ENCODE peak calls at places on chromosomes 11 and 22, in four cellular contexts. One of them, this sample, is unnamed.

GRCh38 chr11:31805037-31805628 is 6.0 kb downstream of the PAX6 start:
- DNase-seq in NB4: no peak
- DNase-seq in right atrium auricular region: no peak
- DNase-seq in ovary: no peak
- DNase-seq in this sample: no peak

GRCh38 chr11:2089536-2090165 is 49.5 kb downstream of the IGF2 start:
- DNase-seq in ovary: no peak
- DNase-seq in NB4: peak; percentile 80
- DNase-seq in right atrium auricular region: peak; percentile 4
- DNase-seq in this sample: no peak

GRCh38 chr11:120236169-120237107 is 3.5 kb upstream of the POU2F3 start:
- DNase-seq in ovary: no peak
- DNase-seq in right atrium auricular region: no peak
- DNase-seq in NB4: peak; percentile 62
- DNase-seq in this sample: no peak

GRCh38 chr22:20999350-21000214 is 2.3 kb downstream of the THAP7 start:
- DNase-seq in ovary: no peak
- DNase-seq in NB4: no peak
- DNase-seq in right atrium auricular region: no peak
- DNase-seq in this sample: no peak

GRCh38 chr11:14904745-14905103 is 12.7 kb upstream of the CYP2R1 start:
- DNase-seq in NB4: peak; percentile 86
- DNase-seq in ovary: peak; percentile 87
- DNase-seq in right atrium auricular region: peak; percentile 89
- DNase-seq in this sample: peak; percentile 66

GRCh38 chr11:128759597-128759996 is 65.7 kb downstream of the FLI1 start:
- DNase-seq in ovary: no peak
- DNase-seq in right atrium auricular region: no peak
- DNase-seq in NB4: no peak
- DNase-seq in this sample: no peak

GRCh38 chr11:79691445-79691844 is 250.6 kb upstream of the TENM4 start:
- DNase-seq in right atrium auricular region: no peak
- DNase-seq in ovary: no peak
- DNase-seq in NB4: no peak
- DNase-seq in this sample: no peak

GRCh38 chr11:131593301-131593700 is 222.9 kb downstream of the NTM start:
- DNase-seq in right atrium auricular region: no peak
- DNase-seq in ovary: no peak
- DNase-seq in NB4: no peak
- DNase-seq in this sample: no peak

GRCh38 chr11:5618807-5619206 is 6.0 kb upstream of the TRIM34 start:
- DNase-seq in NB4: no peak
- DNase-seq in right atrium auricular region: no peak
- DNase-seq in ovary: no peak
- DNase-seq in this sample: no peak

GRCh38 chr11:2578006-2578933 is 121.5 kb downstream of the KCNQ1OT1 start:
- DNase-seq in NB4: no peak
- DNase-seq in right atrium auricular region: no peak
- DNase-seq in ovary: peak; percentile 29
- DNase-seq in this sample: peak; percentile 34

GRCh38 chr11:72831521-72832300 is 17.5 kb downstream of the ATG16L2 start:
- DNase-seq in ovary: peak; percentile 89
- DNase-seq in right atrium auricular region: peak; percentile 93
- DNase-seq in NB4: peak; percentile 80
- DNase-seq in this sample: peak; percentile 88

GRCh38 chr11:48138222-48138621 is 78.4 kb upstream of the OR4B1 start:
- DNase-seq in ovary: no peak
- DNase-seq in NB4: no peak
- DNase-seq in right atrium auricular region: no peak
- DNase-seq in this sample: no peak

GRCh38 chr11:34656062-34656720 is 35.3 kb downstream of the EHF start:
- DNase-seq in right atrium auricular region: no peak
- DNase-seq in NB4: no peak
- DNase-seq in ovary: no peak
- DNase-seq in this sample: no peak

GRCh38 chr22:19808873-19809478 is 45.7 kb downstream of the GNB1L start:
- DNase-seq in NB4: no peak
- DNase-seq in right atrium auricular region: no peak
- DNase-seq in ovary: no peak
- DNase-seq in this sample: peak; percentile 9

GRCh38 chr11:3213659-3214419 is 4.8 kb downstream of the MRGPRG start:
- DNase-seq in right atrium auricular region: no peak
- DNase-seq in NB4: no peak
- DNase-seq in ovary: peak; percentile 17
- DNase-seq in this sample: no peak

GRCh38 chr11:16902182-16902581 is 112.0 kb downstream of the PLEKHA7 start:
- DNase-seq in NB4: no peak
- DNase-seq in ovary: no peak
- DNase-seq in right atrium auricular region: no peak
- DNase-seq in this sample: no peak

GRCh38 chr22:32515074-32515473 is 40.5 kb downstream of the FBXO7 start:
- DNase-seq in ovary: no peak
- DNase-seq in right atrium auricular region: no peak
- DNase-seq in NB4: no peak
- DNase-seq in this sample: no peak

GRCh38 chr11:11611381-11611780 is 10.4 kb downstream of the GALNT18 start:
- DNase-seq in right atrium auricular region: no peak
- DNase-seq in NB4: no peak
- DNase-seq in ovary: no peak
- DNase-seq in this sample: no peak

GRCh38 chr22:42066937-42067336 is 3.7 kb downstream of the NAGA start:
- DNase-seq in right atrium auricular region: no peak
- DNase-seq in ovary: no peak
- DNase-seq in NB4: no peak
- DNase-seq in this sample: no peak

GRCh38 chr11:111538407-111539114 is 2.0 kb upstream of the LAYN start:
- DNase-seq in NB4: no peak
- DNase-seq in ovary: no peak
- DNase-seq in right atrium auricular region: no peak
- DNase-seq in this sample: no peak

GRCh38 chr11:62548545-62549335 is 2.1 kb upstream of the AHNAK start:
- DNase-seq in right atrium auricular region: no peak
- DNase-seq in NB4: no peak
- DNase-seq in ovary: peak; percentile 68
- DNase-seq in this sample: no peak

GRCh38 chr11:64237484-64237951 is 3.1 kb downstream of the VEGFB start:
- DNase-seq in NB4: no peak
- DNase-seq in ovary: peak; percentile 47
- DNase-seq in right atrium auricular region: no peak
- DNase-seq in this sample: peak; percentile 18

GRCh38 chr11:133969072-133969471 is 12.3 kb upstream of the IGSF9B start:
- DNase-seq in ovary: no peak
- DNase-seq in right atrium auricular region: no peak
- DNase-seq in NB4: no peak
- DNase-seq in this sample: no peak
- H3K4me3 ChIP-seq in ovary: no peak overlapping the region
- H3K4me3 ChIP-seq in right atrium auricular region: no peak overlapping the region
- H3K4me3 ChIP-seq in NB4: no peak overlapping the region
- H3K4me3 ChIP-seq in this sample: no peak overlapping the region

GRCh38 chr11:409600-410471 is 5.0 kb downstream of the SIGIRR start:
- DNase-seq in right atrium auricular region: no peak
- DNase-seq in NB4: no peak
- DNase-seq in ovary: no peak
- DNase-seq in this sample: peak; percentile 14

GRCh38 chr11:415640-416041 is 842 bp upstream of the SIGIRR start:
- DNase-seq in right atrium auricular region: no peak
- DNase-seq in ovary: no peak
- DNase-seq in NB4: peak; percentile 44
- DNase-seq in this sample: no peak

GRCh38 chr11:414333-414857 is 404 bp downstream of the SIGIRR start:
- DNase-seq in NB4: peak; percentile 58
- DNase-seq in ovary: no peak
- DNase-seq in right atrium auricular region: no peak
- DNase-seq in this sample: no peak

GRCh38 chr11:413120-414081 is 1.4 kb downstream of the SIGIRR start:
- DNase-seq in NB4: no peak
- DNase-seq in right atrium auricular region: no peak
- DNase-seq in ovary: no peak
- DNase-seq in this sample: no peak

GRCh38 chr11:412641-413119 is 2.1 kb downstream of the SIGIRR start:
- DNase-seq in ovary: no peak
- DNase-seq in right atrium auricular region: no peak
- DNase-seq in NB4: no peak
- DNase-seq in this sample: no peak
- H3K4me3 ChIP-seq in ovary: no peak overlapping the region
- H3K4me3 ChIP-seq in right atrium auricular region: no peak overlapping the region
- H3K4me3 ChIP-seq in NB4: no peak overlapping the region
- H3K4me3 ChIP-seq in this sample: no peak overlapping the region

DNA sequence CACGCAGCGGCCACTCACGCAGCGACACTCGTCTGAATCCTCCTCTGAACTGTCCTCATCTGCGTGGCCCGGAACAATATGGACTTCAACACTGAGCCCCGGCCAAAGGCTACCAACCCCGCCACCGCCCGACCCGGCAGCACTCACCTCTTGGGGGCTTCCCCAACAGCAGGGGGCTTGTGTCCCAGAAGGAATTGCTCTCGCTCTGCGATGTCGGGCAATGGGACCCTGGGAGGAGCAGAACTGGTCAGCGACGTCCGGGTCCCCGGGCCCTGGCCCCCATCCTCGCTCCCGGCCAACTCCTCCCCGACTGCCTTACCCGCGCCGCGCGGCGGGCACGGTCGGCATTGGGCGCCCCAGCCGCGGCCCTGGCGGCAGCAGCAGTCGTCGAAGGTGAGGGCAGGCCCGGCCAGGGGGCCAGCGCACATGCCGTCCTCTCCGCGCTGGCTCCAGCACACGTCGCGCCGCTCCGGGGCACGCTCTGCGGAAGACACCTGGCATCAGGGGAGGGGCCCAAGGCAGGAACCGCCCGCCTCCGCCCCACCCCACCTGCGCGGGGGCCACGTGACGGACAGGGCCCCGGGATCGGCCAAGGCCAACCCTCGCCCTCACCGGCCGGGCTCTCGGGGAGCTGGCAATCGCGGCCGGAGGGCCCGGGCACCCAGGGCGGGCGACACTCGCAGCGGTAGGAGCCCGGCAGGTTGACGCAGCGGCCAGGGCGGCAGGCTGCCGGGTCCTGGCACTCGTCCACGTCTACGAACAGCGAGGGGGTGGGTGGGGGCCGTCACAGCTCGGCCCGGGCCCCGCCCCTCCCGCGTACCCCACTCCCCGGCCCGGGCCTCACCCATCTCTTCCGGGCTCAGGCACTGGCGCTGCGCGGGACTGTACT is 14.8 kb downstream of the SCYL1 start:
- DNase-seq in NB4: no peak
- DNase-seq in right atrium auricular region: no peak
- DNase-seq in ovary: no peak
- DNase-seq in this sample: no peak
- H3K4me3 ChIP-seq in NB4: peak overlapping the region; percentile 64
- H3K4me3 ChIP-seq in right atrium auricular region: peak overlapping the region; percentile 51
- H3K4me3 ChIP-seq in ovary: peak overlapping the region; percentile 51
- H3K4me3 ChIP-seq in this sample: no peak overlapping the region

DNA sequence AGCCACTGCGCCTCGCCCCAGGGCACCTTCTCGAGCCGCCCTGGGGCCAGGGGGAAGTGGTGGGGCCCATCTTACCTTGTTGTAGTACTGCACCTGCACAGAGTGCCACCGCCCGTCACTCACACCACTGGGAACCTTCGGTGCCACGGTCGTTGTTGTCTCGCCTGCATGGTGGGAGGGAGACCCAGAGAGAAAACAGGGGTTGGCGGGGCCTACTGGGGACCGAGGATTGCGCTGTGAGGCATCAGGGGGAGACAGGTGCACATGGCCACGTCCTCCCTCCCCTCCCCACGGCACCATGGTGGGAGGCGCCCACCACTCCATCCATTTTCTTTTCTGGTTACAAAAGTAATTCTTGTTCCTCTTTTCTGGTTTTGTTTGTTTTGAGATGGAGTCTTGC is 97.8 kb downstream of the TRMU start:
- DNase-seq in NB4: peak; percentile 20
- DNase-seq in ovary: no peak
- DNase-seq in right atrium auricular region: no peak
- DNase-seq in this sample: no peak
- H3K4me3 ChIP-seq in NB4: no peak overlapping the region
- H3K4me3 ChIP-seq in ovary: no peak overlapping the region
- H3K4me3 ChIP-seq in right atrium auricular region: no peak overlapping the region
- H3K4me3 ChIP-seq in this sample: no peak overlapping the region

GRCh38 chr11:65488273-65489058 is 10.4 kb upstream of the MALAT1 start:
- DNase-seq in right atrium auricular region: no peak
- DNase-seq in NB4: no peak
- DNase-seq in ovary: peak; percentile 75
- DNase-seq in this sample: peak; percentile 91
- H3K4me3 ChIP-seq in right atrium auricular region: peak overlapping the region; percentile 12
- H3K4me3 ChIP-seq in NB4: no peak overlapping the region
- H3K4me3 ChIP-seq in ovary: peak overlapping the region; percentile 12
- H3K4me3 ChIP-seq in this sample: no peak overlapping the region

DNA sequence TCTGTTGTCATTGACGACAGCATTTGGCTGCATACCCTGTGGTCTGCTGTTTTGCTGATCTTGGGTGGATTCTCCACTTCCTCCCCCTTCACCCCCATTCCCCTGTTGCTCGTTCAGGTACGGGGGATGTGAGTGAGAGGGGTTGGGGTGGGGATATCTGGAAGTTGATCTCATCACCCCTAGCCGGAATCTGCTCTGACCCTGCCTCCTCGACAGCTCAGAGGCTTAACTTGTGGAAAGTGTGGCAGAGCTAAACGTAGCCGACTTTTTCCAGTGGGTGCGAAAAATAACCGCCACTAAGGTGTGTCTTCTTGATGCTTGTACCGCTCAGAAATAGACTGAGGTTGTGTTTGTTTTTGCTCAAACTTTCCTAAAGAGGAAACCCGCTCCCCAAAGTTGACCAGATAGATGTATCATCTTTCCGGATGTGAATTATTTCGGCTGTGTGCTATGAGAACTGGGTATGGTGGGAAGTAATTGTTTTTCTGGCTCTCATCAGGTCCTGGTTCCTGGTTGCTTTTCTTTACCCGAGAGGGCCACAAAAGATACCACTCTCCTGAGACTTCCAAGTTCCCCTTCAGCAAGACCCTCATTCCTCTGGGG is 6.6 kb downstream of the ZBTB16 start:
- DNase-seq in NB4: no peak
- DNase-seq in ovary: no peak
- DNase-seq in right atrium auricular region: no peak
- DNase-seq in this sample: no peak
- H3K4me3 ChIP-seq in NB4: no peak overlapping the region
- H3K4me3 ChIP-seq in ovary: peak overlapping the region; percentile 99
- H3K4me3 ChIP-seq in right atrium auricular region: peak overlapping the region; percentile 84
- H3K4me3 ChIP-seq in this sample: peak overlapping the region; percentile 100

This sample was measured in adrenal gland.